ENCODE peak calls at places on chromosomes 12 and 14, in nine cellular contexts. M is HFF-Myc, L is heart left ventricle, D is nephron progenitor cell, A is progenitor cell of endocrine pancreas, V is AG09319, Z is AG04449, O is tibial artery, H is prostate gland. K is an unnamed sample.

GRCh38 chr12:47276253-47277070 is 196.7 kb upstream of the AMIGO2 start:
- DNase-seq in M (peak), L (peak), D (no peak), A (no peak), V (peak), Z (no peak), O (no peak), H (no peak), K (no peak)

GRCh38 chr12:1583421-1584078 is 10.8 kb downstream of the FBXL14 start:
- DNase-seq in M (peak), L (peak), D (peak), A (peak), V (peak), Z (no peak), O (no peak), H (peak), K (peak)

GRCh38 chr12:119843100-119843499 is 34.0 kb downstream of the CIT start:
- DNase-seq in M (no peak), L (no peak), D (no peak), A (no peak), V (peak), Z (no peak), O (no peak), H (no peak), K (no peak)

GRCh38 chr12:125330645-125331341 is 265.6 kb downstream of the AACS start:
- DNase-seq in M (no peak), L (peak), D (peak), A (peak), V (no peak), Z (no peak), O (peak), H (peak), K (peak)

GRCh38 chr12:11650697-11651281 is 1.3 kb downstream of the ETV6 start:
- DNase-seq in M (no peak), L (no peak), D (no peak), A (no peak), V (no peak), Z (no peak), O (no peak), H (no peak), K (no peak)

GRCh38 chr14:91957876-91958313 is 10.4 kb upstream of the FBLN5 start:
- DNase-seq in M (no peak), L (no peak), D (no peak), A (no peak), V (no peak), Z (no peak), O (no peak), H (no peak), K (no peak)

GRCh38 chr12:38159092-38159551 is 157.5 kb upstream of the ALG10B start:
- DNase-seq in M (no peak), L (no peak), D (no peak), A (no peak), V (no peak), Z (no peak), O (no peak), H (no peak), K (no peak)

GRCh38 chr12:94670075-94670474 is 19.7 kb upstream of the TMCC3 start:
- DNase-seq in M (no peak), L (no peak), D (no peak), A (no peak), V (no peak), Z (no peak), O (no peak), H (no peak), K (no peak)

GRCh38 chr12:34302131-34302885 is 280.0 kb downstream of the ALG10 start:
- DNase-seq in M (no peak), L (no peak), D (no peak), A (no peak), V (no peak), Z (no peak), O (no peak), H (no peak), K (no peak)

GRCh38 chr12:76085159-76085868 is 829 bp upstream of the NAP1L1 start:
- DNase-seq in M (no peak), L (no peak), D (no peak), A (no peak), V (no peak), Z (no peak), O (no peak), H (no peak), K (no peak)

GRCh38 chr12:74689071-74689655 is 151.5 kb downstream of the ATXN7L3B start:
- DNase-seq in M (peak), L (no peak), D (no peak), A (no peak), V (peak), Z (peak), O (no peak), H (no peak), K (no peak)

GRCh38 chr14:61103541-61104339 is 122.7 kb downstream of the SLC38A6 start:
- DNase-seq in M (peak), L (peak), D (peak), A (no peak), V (peak), Z (peak), O (peak), H (no peak), K (no peak)

GRCh38 chr14:37792124-37792523 is 196.7 kb downstream of the TTC6 start:
- DNase-seq in M (no peak), L (no peak), D (no peak), A (no peak), V (no peak), Z (no peak), O (no peak), H (no peak), K (no peak)

GRCh38 chr14:24959791-24960331 is 90.1 kb downstream of the STXBP6 start:
- DNase-seq in M (no peak), L (no peak), D (no peak), A (no peak), V (no peak), Z (no peak), O (no peak), H (no peak), K (no peak)

GRCh38 chr14:24339284-24340151 is at the start of gene RIPK3:
- DNase-seq in M (no peak), L (peak), D (peak), A (no peak), V (no peak), Z (no peak), O (peak), H (no peak), K (no peak)

GRCh38 chr12:42759622-42760273 is 170.2 kb upstream of the PRICKLE1 start:
- DNase-seq in M (no peak), L (peak), D (no peak), A (no peak), V (peak), Z (no peak), O (peak), H (peak), K (no peak)

GRCh38 chr12:1533205-1533601 is 61.2 kb downstream of the FBXL14 start:
- DNase-seq in M (no peak), L (no peak), D (no peak), A (no peak), V (no peak), Z (no peak), O (no peak), H (no peak), K (no peak)

GRCh38 chr14:25848601-25849000 is 749.2 kb downstream of the NOVA1 start:
- DNase-seq in M (no peak), L (no peak), D (no peak), A (no peak), V (no peak), Z (no peak), O (no peak), H (no peak), K (no peak)

GRCh38 chr12:59904874-59905521 is 309.2 kb downstream of the SLC16A7 start:
- DNase-seq in M (peak), L (no peak), D (no peak), A (no peak), V (peak), Z (peak), O (no peak), H (no peak), K (no peak)

GRCh38 chr12:126224032-126224431 is 1158.8 kb downstream of the AACS start:
- DNase-seq in M (no peak), L (no peak), D (no peak), A (no peak), V (no peak), Z (no peak), O (no peak), H (no peak), K (no peak)

GRCh38 chr14:63727231-63727735 is 582 bp downstream of the SGPP1 start:
- DNase-seq in M (no peak), L (peak), D (peak), A (peak), V (no peak), Z (no peak), O (peak), H (peak), K (peak)

GRCh38 chr14:50744242-50744641 is 76.1 kb upstream of the SAV1 start:
- DNase-seq in M (no peak), L (no peak), D (no peak), A (no peak), V (no peak), Z (no peak), O (no peak), H (no peak), K (no peak)

GRCh38 chr12:29691146-29691854 is 92.4 kb downstream of the TMTC1 start:
- DNase-seq in M (no peak), L (no peak), D (no peak), A (no peak), V (no peak), Z (no peak), O (no peak), H (no peak), K (no peak)

GRCh38 chr14:104362761-104363605 is 216.6 kb upstream of the C14orf180 start:
- DNase-seq in M (no peak), L (no peak), D (no peak), A (no peak), V (no peak), Z (no peak), O (no peak), H (no peak), K (no peak)

GRCh38 chr12:57845478-57846284 is 848 bp downstream of the CTDSP2 start:
- DNase-seq in M (no peak), L (peak), D (peak), A (peak), V (no peak), Z (no peak), O (peak), H (peak), K (peak)

GRCh38 chr12:75814856-75815754 is 216.5 kb downstream of the PHLDA1 start:
- DNase-seq in M (peak), L (peak), D (no peak), A (no peak), V (peak), Z (peak), O (no peak), H (no peak), K (no peak)

GRCh38 chr14:50521912-50522341 is 10.4 kb downstream of the MAP4K5 start:
- DNase-seq in M (no peak), L (no peak), D (no peak), A (no peak), V (no peak), Z (no peak), O (no peak), H (no peak), K (no peak)

GRCh38 chr14:31018057-31018645 is 7.3 kb upstream of the AP4S1 start:
- DNase-seq in M (no peak), L (no peak), D (no peak), A (no peak), V (no peak), Z (no peak), O (no peak), H (no peak), K (no peak)

DNA sequence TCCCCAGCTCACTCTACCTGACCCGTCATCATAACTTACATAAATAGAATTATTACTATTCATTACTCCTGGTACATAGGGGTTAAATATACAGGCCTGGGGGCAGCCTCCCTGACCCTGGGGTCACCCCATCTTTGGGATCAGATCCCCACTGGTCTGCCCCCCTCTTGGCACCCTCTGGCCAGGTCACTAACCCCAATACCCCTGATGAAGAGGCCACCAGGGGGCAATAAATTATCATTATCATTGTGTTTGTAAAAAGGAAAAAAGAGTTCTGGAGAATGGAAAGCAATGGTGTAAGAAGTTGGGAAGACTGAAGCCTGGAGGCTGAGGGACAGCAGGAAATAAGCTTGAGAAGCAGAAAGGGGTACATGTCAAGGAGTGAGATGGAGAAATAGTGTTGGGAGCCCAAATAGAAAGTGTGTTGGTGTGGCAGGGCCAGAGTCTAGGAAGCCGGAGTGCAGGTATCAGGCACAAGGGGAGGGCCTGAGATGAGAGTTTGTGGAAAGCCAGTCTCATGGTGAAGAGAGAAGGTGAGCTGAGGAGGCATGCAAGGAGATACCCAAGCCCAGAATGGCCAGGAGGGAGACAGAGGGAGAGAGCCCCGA is 6.1 kb upstream of the AAAS start:
- DNase-seq in M (no peak), L (no peak), D (no peak), A (no peak), V (no peak), Z (no peak), O (no peak), H (no peak), K (no peak)
- TF ChIP-seq CTCF in M (peak), L (peak), D (no peak), A (peak), V (peak), Z (no peak), O (no peak), H (no peak), K (peak)

DNA sequence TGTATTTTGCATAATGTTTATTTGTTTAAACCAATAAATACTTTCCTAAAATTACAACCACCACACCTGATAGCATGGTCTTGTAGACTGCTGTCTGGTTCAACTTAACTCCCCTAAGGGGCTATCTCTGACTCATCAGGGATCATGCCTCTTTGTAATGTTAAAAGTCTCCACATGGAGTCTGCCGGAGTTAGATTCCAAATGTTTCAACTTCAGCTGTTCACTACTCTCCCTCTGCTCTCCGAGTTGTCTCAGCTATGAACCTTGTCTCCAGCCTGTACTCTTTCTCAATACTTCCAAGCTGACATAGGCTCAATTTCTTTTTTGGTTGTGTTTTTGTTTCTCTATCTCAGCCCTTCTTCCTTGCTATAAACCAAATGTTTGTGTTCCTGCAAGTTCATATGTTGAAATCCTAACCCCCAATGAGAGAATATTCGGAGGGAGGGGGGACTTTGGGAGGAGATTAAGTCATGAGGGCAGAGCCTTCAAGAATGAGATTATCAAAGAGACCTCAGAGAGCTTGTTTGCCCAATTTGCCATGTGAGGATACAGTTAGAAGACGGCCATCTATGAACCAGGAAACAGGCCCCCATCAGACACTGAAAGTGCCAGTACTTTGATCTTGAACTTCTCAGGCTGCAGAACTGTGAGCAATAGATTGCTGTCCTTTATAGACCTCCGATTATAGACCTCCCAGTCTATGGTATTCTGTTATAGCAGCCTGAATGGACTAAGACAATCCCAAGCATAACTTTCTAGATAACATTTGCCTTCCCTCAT is 858.2 kb downstream of the VRK1 start:
- DNase-seq in M (no peak), L (no peak), D (no peak), A (no peak), V (no peak), Z (no peak), O (no peak), H (no peak), K (no peak)
- TF ChIP-seq CTCF in M (no peak), L (no peak), D (no peak), A (peak), V (no peak), Z (no peak), O (no peak), H (no peak), K (peak)

GRCh38 chr14:39035336-39035735 is 67.7 kb downstream of the SEC23A start:
- DNase-seq in M (no peak), L (no peak), D (no peak), A (no peak), V (no peak), Z (no peak), O (no peak), H (no peak), K (no peak)

GRCh38 chr14:39033371-39033770 is 69.7 kb downstream of the SEC23A start:
- DNase-seq in M (no peak), L (no peak), D (no peak), A (no peak), V (no peak), Z (no peak), O (no peak), H (no peak), K (no peak)

GRCh38 chr14:39038542-39038941 is 64.5 kb downstream of the SEC23A start:
- DNase-seq in M (no peak), L (no peak), D (no peak), A (no peak), V (no peak), Z (no peak), O (no peak), H (no peak), K (no peak)

GRCh38 chr14:39036760-39037159 is 66.3 kb downstream of the SEC23A start:
- DNase-seq in M (no peak), L (no peak), D (no peak), A (no peak), V (no peak), Z (no peak), O (no peak), H (no peak), K (no peak)

DNA sequence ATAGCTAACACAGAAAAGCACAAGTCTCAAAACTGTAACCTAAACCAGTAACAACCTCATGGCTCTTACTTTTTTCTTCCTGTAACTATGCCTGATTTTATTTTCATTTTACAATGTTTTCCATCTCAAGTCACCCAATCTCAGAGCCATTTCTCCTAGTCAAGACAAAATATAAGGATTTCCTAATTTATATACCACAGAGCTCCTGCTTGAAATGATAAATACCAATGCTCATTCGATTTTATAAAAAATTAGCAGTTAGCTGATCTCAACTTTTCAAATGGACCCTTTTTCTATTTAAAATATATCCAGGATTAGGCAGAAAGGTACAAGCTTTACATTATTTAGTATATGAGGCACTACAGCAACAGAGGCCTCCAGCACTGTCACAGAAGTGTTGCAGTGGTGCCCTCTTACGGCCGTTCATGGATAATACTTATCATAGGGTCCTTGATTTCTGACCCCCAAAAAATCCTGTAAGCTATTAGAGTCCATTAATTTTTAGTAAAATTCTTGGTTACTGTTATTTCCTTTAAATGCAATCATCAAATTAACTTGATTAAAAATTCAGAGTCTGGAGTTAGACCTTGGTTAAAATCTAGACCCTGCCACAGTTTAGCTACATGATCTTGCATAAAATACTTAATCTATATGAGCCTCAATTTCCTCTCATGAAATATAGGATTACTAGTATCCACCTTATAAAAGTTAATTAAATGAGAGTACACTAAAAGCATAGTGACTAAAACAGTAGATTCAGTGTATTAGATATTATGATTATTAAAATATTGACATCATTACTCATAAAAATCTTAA is 68.3 kb downstream of the SEC23A start:
- DNase-seq in M (no peak), L (no peak), D (peak), A (no peak), V (no peak), Z (no peak), O (no peak), H (no peak), K (no peak)
- TF ChIP-seq CTCF in M (no peak), L (peak), D (peak), A (peak), V (peak), Z (peak), O (no peak), H (no peak), K (peak)

GRCh38 chr12:49683604-49684309 is 23.4 kb downstream of the FMNL3 start:
- DNase-seq in M (no peak), L (no peak), D (no peak), A (no peak), V (no peak), Z (no peak), O (no peak), H (no peak), K (no peak)

GRCh38 chr12:49689236-49689635 is 18.0 kb downstream of the FMNL3 start:
- DNase-seq in M (no peak), L (no peak), D (no peak), A (no peak), V (no peak), Z (no peak), O (no peak), H (no peak), K (no peak)

GRCh38 chr12:49684310-49684854 is 22.8 kb downstream of the FMNL3 start:
- DNase-seq in M (no peak), L (no peak), D (no peak), A (no peak), V (no peak), Z (no peak), O (no peak), H (no peak), K (no peak)

GRCh38 chr12:49689785-49690184 is 17.4 kb downstream of the FMNL3 start:
- DNase-seq in M (no peak), L (no peak), D (no peak), A (no peak), V (no peak), Z (no peak), O (no peak), H (no peak), K (no peak)

DNA sequence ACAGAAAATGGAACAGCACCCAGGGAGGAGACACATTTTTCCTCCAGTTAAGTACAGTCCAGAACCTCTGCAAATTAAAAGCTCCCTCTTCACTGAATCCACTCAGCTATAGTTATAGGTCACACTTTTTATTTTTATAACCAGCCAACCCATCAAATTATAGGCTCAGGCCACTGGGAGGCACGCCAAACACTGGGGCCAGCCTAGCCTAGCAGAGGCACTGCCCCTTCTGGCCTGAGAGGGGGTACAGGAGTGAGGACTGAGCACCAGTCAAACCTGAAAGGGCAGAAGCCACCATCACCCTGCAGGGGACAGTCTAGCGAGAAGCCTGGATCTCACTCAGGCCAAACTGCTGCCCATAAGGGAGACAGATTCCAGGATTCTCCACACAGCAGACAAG is 19.3 kb downstream of the FMNL3 start:
- DNase-seq in M (no peak), L (no peak), D (no peak), A (no peak), V (no peak), Z (no peak), O (no peak), H (no peak), K (no peak)
- TF ChIP-seq CTCF in M (no peak), L (no peak), D (no peak), A (peak), V (no peak), Z (no peak), O (no peak), H (no peak), K (no peak)

K was measured in neural crest cell.